ENCODE peak calls at places on chromosomes 11 and 22, in four cellular contexts. One of them, this sample, is unnamed.

GRCh38 chr11:46615756-46616155 is 1.3 kb downstream of the HARBI1 start:
- DNase-seq in heart left ventricle: no peak
- DNase-seq in A549: no peak
- DNase-seq in stomach: no peak
- DNase-seq in this sample: no peak

GRCh38 chr11:70751142-70751734 is 352.9 kb downstream of the CTTN start:
- DNase-seq in stomach: no peak
- DNase-seq in heart left ventricle: no peak
- DNase-seq in A549: no peak
- DNase-seq in this sample: no peak

GRCh38 chr11:131370901-131371790 is 731 bp downstream of the NTM start:
- DNase-seq in A549: no peak
- DNase-seq in heart left ventricle: no peak
- DNase-seq in stomach: no peak
- DNase-seq in this sample: no peak

GRCh38 chr11:36672815-36673450 is 74.9 kb upstream of the RAG2 start:
- DNase-seq in heart left ventricle: no peak
- DNase-seq in stomach: no peak
- DNase-seq in A549: no peak
- DNase-seq in this sample: peak; percentile 44

GRCh38 chr11:45278721-45279120 is 7.4 kb downstream of the SYT13 start:
- DNase-seq in heart left ventricle: no peak
- DNase-seq in stomach: no peak
- DNase-seq in A549: no peak
- DNase-seq in this sample: no peak

GRCh38 chr11:10318527-10318802 is 13.6 kb downstream of the ADM start:
- DNase-seq in heart left ventricle: no peak
- DNase-seq in stomach: no peak
- DNase-seq in A549: no peak
- DNase-seq in this sample: no peak

GRCh38 chr22:36770946-36771340 is 5.0 kb downstream of the IFT27 start:
- DNase-seq in heart left ventricle: no peak
- DNase-seq in A549: no peak
- DNase-seq in stomach: no peak
- DNase-seq in this sample: no peak

GRCh38 chr22:24059793-24060192 is 48.7 kb downstream of the CABIN1 start:
- DNase-seq in heart left ventricle: no peak
- DNase-seq in A549: no peak
- DNase-seq in stomach: no peak
- DNase-seq in this sample: no peak

GRCh38 chr11:34192481-34193401 is 87.3 kb downstream of the NAT10 start:
- DNase-seq in A549: peak; percentile 78
- DNase-seq in heart left ventricle: peak; percentile 43
- DNase-seq in stomach: peak; percentile 45
- DNase-seq in this sample: peak; percentile 50

GRCh38 chr11:63518548-63518947 is 12.7 kb downstream of the LGALS12 start:
- DNase-seq in heart left ventricle: no peak
- DNase-seq in A549: no peak
- DNase-seq in stomach: no peak
- DNase-seq in this sample: no peak

GRCh38 chr11:122815900-122816299 is 22.4 kb upstream of the CRTAM start:
- DNase-seq in heart left ventricle: no peak
- DNase-seq in A549: no peak
- DNase-seq in stomach: no peak
- DNase-seq in this sample: no peak

GRCh38 chr11:316031-316701 is 2.3 kb downstream of the IFITM1 start:
- DNase-seq in heart left ventricle: peak; percentile 57
- DNase-seq in A549: no peak
- DNase-seq in stomach: no peak
- DNase-seq in this sample: no peak

GRCh38 chr11:58787903-58788302 is 56.2 kb upstream of the GLYAT start:
- DNase-seq in A549: no peak
- DNase-seq in stomach: no peak
- DNase-seq in heart left ventricle: no peak
- DNase-seq in this sample: no peak

GRCh38 chr22:20520093-20520511 is 12.7 kb downstream of the MED15 start:
- DNase-seq in stomach: no peak
- DNase-seq in heart left ventricle: no peak
- DNase-seq in A549: no peak
- DNase-seq in this sample: no peak

GRCh38 chr11:61919113-61919840 is 1.9 kb upstream of the RAB3IL1 start:
- DNase-seq in heart left ventricle: no peak
- DNase-seq in stomach: no peak
- DNase-seq in A549: no peak
- DNase-seq in this sample: no peak

GRCh38 chr11:17161515-17161914 is 46.3 kb downstream of the PIK3C2A start:
- DNase-seq in A549: no peak
- DNase-seq in heart left ventricle: no peak
- DNase-seq in stomach: no peak
- DNase-seq in this sample: no peak

GRCh38 chr11:77374108-77374507 is 72.6 kb upstream of the GDPD4 start:
- DNase-seq in A549: no peak
- DNase-seq in heart left ventricle: no peak
- DNase-seq in stomach: no peak
- DNase-seq in this sample: no peak

GRCh38 chr11:12725863-12726666 is 51.8 kb downstream of the TEAD1 start:
- DNase-seq in stomach: no peak
- DNase-seq in A549: no peak
- DNase-seq in heart left ventricle: no peak
- DNase-seq in this sample: no peak

GRCh38 chr11:45982656-45983470 is 60.4 kb downstream of the LARGE2 start:
- DNase-seq in heart left ventricle: peak; percentile 44
- DNase-seq in stomach: no peak
- DNase-seq in A549: no peak
- DNase-seq in this sample: peak; percentile 44

GRCh38 chr11:95711162-95711944 is 78.2 kb downstream of the FAM76B start:
- DNase-seq in stomach: no peak
- DNase-seq in heart left ventricle: no peak
- DNase-seq in A549: no peak
- DNase-seq in this sample: peak; percentile 55

GRCh38 chr11:22597062-22597461 is 28.6 kb downstream of the FANCF start:
- DNase-seq in A549: no peak
- DNase-seq in stomach: no peak
- DNase-seq in heart left ventricle: no peak
- DNase-seq in this sample: no peak

GRCh38 chr22:43398246-43398645 is 13.6 kb upstream of the MPPED1 start:
- DNase-seq in A549: no peak
- DNase-seq in heart left ventricle: no peak
- DNase-seq in stomach: no peak
- DNase-seq in this sample: no peak

GRCh38 chr11:17403977-17404759 is 15.7 kb upstream of the KCNJ11 start:
- DNase-seq in heart left ventricle: no peak
- DNase-seq in stomach: no peak
- DNase-seq in A549: no peak
- DNase-seq in this sample: no peak

GRCh38 chr22:25451480-25452114 is 112.9 kb upstream of the GRK3 start:
- DNase-seq in stomach: no peak
- DNase-seq in A549: no peak
- DNase-seq in heart left ventricle: no peak
- DNase-seq in this sample: peak; percentile 60

GRCh38 chr11:18259259-18259658 is 6.8 kb upstream of the SAA1 start:
- DNase-seq in heart left ventricle: no peak
- DNase-seq in stomach: no peak
- DNase-seq in A549: no peak
- DNase-seq in this sample: no peak

DNA sequence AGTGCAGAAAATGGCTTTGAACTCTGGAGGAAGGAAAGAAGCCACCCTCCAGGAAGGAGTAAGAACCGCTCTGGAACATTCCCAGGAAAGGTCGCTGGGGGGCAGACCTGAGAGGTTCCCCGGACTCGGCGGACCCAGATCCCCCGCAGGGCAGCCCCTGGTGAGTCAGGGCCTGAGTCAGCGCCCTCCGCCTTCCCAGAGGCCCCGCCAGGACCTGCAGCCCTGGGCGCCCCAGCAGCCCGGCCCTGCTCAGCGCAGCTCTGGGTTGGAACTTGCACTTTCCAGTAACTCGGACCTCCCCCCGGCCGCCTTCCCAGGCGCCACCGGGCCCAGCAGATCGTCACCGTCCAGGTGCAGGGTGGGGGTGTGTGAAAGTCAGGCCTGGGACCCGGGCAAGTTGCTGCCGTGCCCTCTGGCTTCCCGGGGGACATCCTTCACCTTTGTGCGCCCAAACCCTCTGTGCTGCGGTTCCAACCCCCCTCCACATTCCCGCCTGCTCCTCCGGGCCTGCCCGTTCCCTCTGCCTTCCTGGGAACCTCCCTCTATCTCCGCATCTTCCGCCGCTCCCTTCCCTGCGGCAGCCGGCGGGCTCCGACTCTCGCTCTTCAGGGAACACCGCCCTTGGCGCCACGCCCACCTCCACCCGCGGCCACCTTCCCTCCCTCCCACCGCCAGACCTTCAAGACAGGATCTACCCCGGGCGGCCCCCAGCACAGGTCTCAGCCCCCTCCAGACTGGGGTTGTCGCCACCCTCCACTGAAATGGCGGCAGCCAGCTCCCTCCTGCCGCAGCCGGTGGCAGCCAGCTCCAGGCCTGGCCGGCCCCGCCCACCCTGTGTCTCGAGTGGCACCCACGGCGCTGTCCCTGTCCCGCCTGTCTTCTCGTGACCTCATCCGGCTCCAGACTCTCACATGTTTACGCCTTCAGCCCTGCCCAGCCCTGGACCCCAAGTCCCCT is 36.8 kb upstream of the WNT7B start:
- DNase-seq in heart left ventricle: peak; percentile 92
- DNase-seq in stomach: peak; percentile 92
- DNase-seq in A549: peak; percentile 75
- DNase-seq in this sample: peak; percentile 94
- TF ChIP-seq POLR2A in heart left ventricle: peak; percentile 4
- TF ChIP-seq POLR2A in stomach: no peak
- TF ChIP-seq POLR2A in A549: peak; percentile 45
- TF ChIP-seq POLR2A in this sample: peak; percentile 12

GRCh38 chr22:38271101-38271500 is 1.7 kb downstream of the TMEM184B start:
- DNase-seq in stomach: no peak
- DNase-seq in A549: no peak
- DNase-seq in heart left ventricle: no peak
- DNase-seq in this sample: no peak

GRCh38 chr22:38271927-38272372 is 860 bp downstream of the TMEM184B start:
- DNase-seq in stomach: peak; percentile 71
- DNase-seq in A549: no peak
- DNase-seq in heart left ventricle: no peak
- DNase-seq in this sample: no peak

GRCh38 chr22:38267086-38267485 is 5.7 kb downstream of the TMEM184B start:
- DNase-seq in heart left ventricle: peak; percentile 80
- DNase-seq in A549: no peak
- DNase-seq in stomach: no peak
- DNase-seq in this sample: no peak

GRCh38 chr22:38270091-38270972 is 2.5 kb downstream of the TMEM184B start:
- DNase-seq in A549: no peak
- DNase-seq in heart left ventricle: no peak
- DNase-seq in stomach: no peak
- DNase-seq in this sample: no peak

GRCh38 chr22:38269466-38269865 is 3.3 kb downstream of the TMEM184B start:
- DNase-seq in stomach: no peak
- DNase-seq in A549: no peak
- DNase-seq in heart left ventricle: no peak
- DNase-seq in this sample: no peak
- TF ChIP-seq POLR2A in stomach: no peak
- TF ChIP-seq POLR2A in A549: no peak
- TF ChIP-seq POLR2A in heart left ventricle: no peak
- TF ChIP-seq POLR2A in this sample: no peak

GRCh38 chr11:2902784-2903671 is 17.5 kb upstream of the CDKN1C start:
- DNase-seq in heart left ventricle: no peak
- DNase-seq in A549: no peak
- DNase-seq in stomach: peak; percentile 66
- DNase-seq in this sample: no peak

GRCh38 chr11:2901196-2901796 is 15.7 kb upstream of the CDKN1C start:
- DNase-seq in stomach: no peak
- DNase-seq in A549: no peak
- DNase-seq in heart left ventricle: no peak
- DNase-seq in this sample: no peak

GRCh38 chr11:2904153-2905052 is 18.8 kb upstream of the CDKN1C start:
- DNase-seq in heart left ventricle: no peak
- DNase-seq in stomach: peak; percentile 72
- DNase-seq in A549: no peak
- DNase-seq in this sample: no peak

GRCh38 chr11:2903672-2904011 is 18.1 kb upstream of the CDKN1C start:
- DNase-seq in stomach: no peak
- DNase-seq in A549: no peak
- DNase-seq in heart left ventricle: no peak
- DNase-seq in this sample: no peak

DNA sequence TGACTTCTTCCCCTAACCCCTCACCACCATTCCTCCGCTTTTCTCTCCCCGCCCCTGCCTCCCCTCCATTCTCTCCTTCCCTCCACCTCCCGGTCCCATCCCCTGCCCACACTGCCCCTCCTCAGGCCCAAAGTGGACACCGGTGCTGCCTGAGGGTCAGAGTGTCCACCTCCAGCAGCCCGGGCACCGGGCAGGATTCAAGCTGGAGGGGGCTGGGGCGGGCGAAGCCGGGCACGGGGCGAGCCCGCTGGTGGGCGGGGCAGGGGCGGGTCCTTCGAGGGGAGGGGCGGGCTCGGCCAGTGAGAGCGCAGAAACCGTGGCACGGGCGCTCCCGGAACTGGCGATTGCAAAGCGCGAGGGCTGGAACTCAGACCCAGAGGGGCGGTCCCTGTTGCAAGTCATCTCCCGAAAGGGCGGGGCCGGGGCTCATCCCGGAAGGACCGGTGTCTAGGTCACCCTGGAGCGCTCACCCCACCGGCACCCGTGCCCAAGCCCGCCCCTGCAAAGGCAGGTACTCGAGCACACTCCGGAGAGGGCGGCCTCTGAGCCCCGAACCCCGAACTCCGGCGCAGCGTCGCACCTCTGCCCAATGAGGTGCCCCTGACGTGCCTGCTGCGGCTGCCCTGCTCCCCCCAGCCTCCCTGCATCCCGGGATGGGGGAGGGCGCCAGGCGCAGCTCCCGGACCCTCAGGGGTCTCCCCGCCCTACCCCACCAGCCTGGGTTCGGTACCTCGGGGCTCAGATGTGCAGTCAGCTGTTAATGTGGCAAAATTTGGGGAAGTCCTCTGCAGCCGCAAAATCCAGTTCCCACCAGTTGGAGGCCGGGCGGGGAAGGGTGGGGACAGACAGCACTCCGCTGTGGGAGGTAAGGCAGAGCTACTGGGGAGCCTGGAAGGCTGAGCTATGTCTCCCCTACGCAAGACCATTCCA is 16.5 kb upstream of the CDKN1C start:
- DNase-seq in stomach: peak; percentile 97
- DNase-seq in A549: peak; percentile 95
- DNase-seq in heart left ventricle: peak; percentile 94
- DNase-seq in this sample: peak; percentile 97
- TF ChIP-seq POLR2A in stomach: no peak
- TF ChIP-seq POLR2A in A549: peak; percentile 37
- TF ChIP-seq POLR2A in heart left ventricle: no peak
- TF ChIP-seq POLR2A in this sample: no peak

GRCh38 chr11:3841426-3842304 is 906 bp upstream of the RHOG start:
- DNase-seq in stomach: peak; percentile 89
- DNase-seq in heart left ventricle: peak; percentile 90
- DNase-seq in A549: peak; percentile 80
- DNase-seq in this sample: peak; percentile 88
- TF ChIP-seq POLR2A in stomach: no peak
- TF ChIP-seq POLR2A in heart left ventricle: no peak
- TF ChIP-seq POLR2A in A549: peak; percentile 42
- TF ChIP-seq POLR2A in this sample: no peak

GRCh38 chr11:67277231-67277961 is 11.1 kb downstream of the GRK2 start:
- DNase-seq in stomach: peak; percentile 91
- DNase-seq in A549: no peak
- DNase-seq in heart left ventricle: peak; percentile 91
- DNase-seq in this sample: peak; percentile 85
- TF ChIP-seq POLR2A in stomach: no peak
- TF ChIP-seq POLR2A in A549: no peak
- TF ChIP-seq POLR2A in heart left ventricle: no peak
- TF ChIP-seq POLR2A in this sample: no peak

GRCh38 chr11:2885676-2886081 is at the start of gene CDKN1C:
- DNase-seq in heart left ventricle: peak; percentile 91
- DNase-seq in A549: peak; percentile 78
- DNase-seq in stomach: peak; percentile 92
- DNase-seq in this sample: peak; percentile 92
- TF ChIP-seq POLR2A in heart left ventricle: no peak
- TF ChIP-seq POLR2A in A549: peak; percentile 40
- TF ChIP-seq POLR2A in stomach: peak; percentile 57
- TF ChIP-seq POLR2A in this sample: peak; percentile 42